ENCODE peak calls at places on chromosome 20, in four cellular contexts. I is ovary, C is IMR-90, F is pancreas. N is an unnamed sample.
A peak's percentile ranks its signal among the peaks of the same experiment; 100 is the strongest.

GRCh38 chr20:34861386-34862084 is 11.1 kb downstream of the GGT7 start:
- DNase-seq in I (no peak), C (no peak), F (peak; percentile 84), N (no peak)

GRCh38 chr20:5181955-5182354 is 55.1 kb downstream of the CDS2 start:
- DNase-seq in C (peak; percentile 80), I (no peak), F (no peak), N (peak; percentile 6)

GRCh38 chr20:53294804-53295203 is 298.8 kb downstream of the ZNF217 start:
- DNase-seq in F (no peak), C (no peak), I (no peak), N (no peak)

GRCh38 chr20:32621914-32622584 is 36.9 kb upstream of the NOL4L start:
- DNase-seq in F (no peak), C (no peak), I (no peak), N (no peak)

GRCh38 chr20:50317116-50317515 is 126.5 kb downstream of the CEBPB start:
- DNase-seq in F (no peak), I (no peak), C (no peak), N (no peak)

GRCh38 chr20:52242237-52243230 is 51.0 kb upstream of the ZFP64 start:
- DNase-seq in C (peak; percentile 11), F (no peak), I (no peak), N (no peak)

GRCh38 chr20:17752452-17752851 is 52.7 kb downstream of the BANF2 start:
- DNase-seq in I (no peak), C (no peak), F (no peak), N (no peak)

GRCh38 chr20:2631228-2631627 is 21.2 kb upstream of the NOP56 start:
- DNase-seq in I (no peak), F (no peak), C (no peak), N (peak; percentile 16)

GRCh38 chr20:35635652-35636051 is 20.0 kb downstream of the SPAG4 start:
- DNase-seq in C (no peak), I (no peak), F (no peak), N (no peak)

GRCh38 chr20:54345817-54346216 is 129.6 kb upstream of the DOK5 start:
- DNase-seq in C (peak; percentile 5), F (no peak), I (no peak), N (no peak)

GRCh38 chr20:44384423-44385027 is 29.0 kb downstream of the HNF4A start:
- DNase-seq in C (peak; percentile 38), F (peak; percentile 85), I (peak; percentile 86), N (peak; percentile 61)

GRCh38 chr20:10119336-10119735 is 84.5 kb downstream of the ANKEF1 start:
- DNase-seq in I (no peak), C (no peak), F (no peak), N (peak; percentile 40)

GRCh38 chr20:34047010-34047687 is 53.4 kb downstream of the RALY start:
- DNase-seq in F (no peak), C (no peak), I (no peak), N (no peak)

GRCh38 chr20:13788167-13788834 is 3.5 kb downstream of the NDUFAF5 start:
- DNase-seq in I (no peak), C (peak; percentile 69), F (no peak), N (peak; percentile 52)
- TF ChIP-seq CTCF in I (no peak), C (peak; percentile 57), F (peak; percentile 22), N (peak; percentile 74)

DNA sequence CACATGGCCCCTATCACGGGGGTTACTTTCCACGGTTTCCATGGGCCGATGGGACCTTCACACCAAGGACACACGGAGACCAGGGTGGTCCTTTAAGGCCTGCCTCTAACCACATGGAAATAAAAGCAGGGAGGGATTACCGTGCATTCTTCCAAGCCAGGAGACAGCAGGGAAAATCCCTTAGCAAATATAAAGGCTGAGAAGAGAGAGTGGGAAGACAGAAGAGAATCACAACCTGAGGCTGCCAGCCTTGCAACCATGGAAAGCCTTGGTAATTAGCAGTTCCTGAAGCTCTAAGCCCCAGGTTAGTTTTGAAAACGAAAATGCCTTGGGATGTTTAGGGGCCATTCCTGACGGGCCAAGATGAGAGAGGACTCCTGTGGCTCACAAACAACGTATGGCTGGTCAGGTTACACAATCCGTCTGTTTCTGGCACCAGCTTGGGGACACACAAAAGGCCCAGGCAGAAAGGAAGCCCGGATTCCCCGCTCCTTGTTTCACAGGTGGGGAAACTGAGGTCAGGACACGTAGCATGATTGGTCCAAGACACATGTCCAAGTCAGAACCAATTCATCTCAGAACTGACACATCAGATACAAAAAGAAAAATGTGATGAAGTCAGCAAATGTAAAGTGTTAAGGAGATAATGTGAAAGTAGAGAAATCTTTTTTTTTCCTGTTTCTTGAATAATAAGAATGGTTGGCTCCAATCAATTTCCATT is 2.8 kb downstream of the PREX1 start:
- DNase-seq in C (no peak), F (no peak), I (no peak), N (no peak)
- H3K9me3 ChIP-seq in C (no peaks in the 10 kb centered on the region), F (no peaks in the 10 kb centered on the region), I (no peaks in the 10 kb centered on the region), N (no peaks in the 10 kb centered on the region)

GRCh38 chr20:63540417-63541186 is 3.4 kb upstream of the PTK6 start:
- DNase-seq in F (no peak), C (peak; percentile 50), I (no peak), N (no peak)

GRCh38 chr20:63538204-63539091 is 1.3 kb upstream of the PTK6 start:
- DNase-seq in F (peak; percentile 94), C (peak; percentile 22), I (no peak), N (no peak)

GRCh38 chr20:63537525-63538203 is 488 bp upstream of the PTK6 start:
- DNase-seq in I (peak; percentile 87), C (peak; percentile 86), F (peak; percentile 91), N (peak; percentile 93)

GRCh38 chr20:63539441-63540370 is 2.5 kb upstream of the PTK6 start:
- DNase-seq in F (no peak), C (no peak), I (no peak), N (no peak)

GRCh38 chr20:63539092-63539430 is 1.9 kb upstream of the PTK6 start:
- DNase-seq in F (no peak), C (no peak), I (no peak), N (no peak)
- H3K4me1 ChIP-seq in F (peaks cover 10% of the 10 kb centered on the region), C (peaks cover 3% of the 10 kb centered on the region), I (peaks cover 2% of the 10 kb centered on the region), N (peaks cover 50% of the 10 kb centered on the region)

GRCh38 chr20:18795366-18795765 is 18.2 kb upstream of the SCP2D1 start:
- DNase-seq in I (no peak), C (no peak), F (no peak), N (no peak)

GRCh38 chr20:18794428-18794787 is 19.2 kb upstream of the SCP2D1 start:
- DNase-seq in I (no peak), C (no peak), F (no peak), N (no peak)

GRCh38 chr20:18790787-18791186 is 22.8 kb upstream of the SCP2D1 start:
- DNase-seq in I (no peak), F (no peak), C (no peak), N (no peak)

GRCh38 chr20:18796282-18796833 is 17.2 kb upstream of the SCP2D1 start:
- DNase-seq in I (no peak), C (no peak), F (no peak), N (no peak)

GRCh38 chr20:18793625-18794427 is 19.8 kb upstream of the SCP2D1 start:
- DNase-seq in F (peak; percentile 82), I (peak; percentile 88), C (peak; percentile 87), N (peak; percentile 80)
- TF ChIP-seq CTCF in F (no peak), I (no peak), C (no peak), N (no peak)

N was measured in mammary epithelial cell.